ENCODE peak calls at places on chromosomes 3 and 15, in seven cellular contexts. L is left kidney; P is AG09309; O is PC-3; I is stimulated activated CD8-positive, alpha-beta memory T cell treated with anti-CD3 and anti-CD28 coated beads, Interleukin-12 subunit alpha, Interleukin-12 subunit beta, amount 100 ng/mL, for 4 hours; Q is activated B cell treated with CpG ODN at 0.5 μM for 24 hours; F is aorta. Y is an unnamed sample.

GRCh38 chr15:25899870-25900269 is 36.7 kb upstream of the ATP10A start:
- DNase-seq in P (no peak), F (no peak), Q (no peak), I (no peak), L (no peak), O (no peak), Y (no peak)

GRCh38 chr15:63203451-63204090 is 14.2 kb downstream of the RAB8B start:
- DNase-seq in P (no peak), I (peak), Q (no peak), L (no peak), F (no peak), O (peak), Y (peak)

GRCh38 chr3:101803152-101803782 is 24.3 kb downstream of the NXPE3 start:
- DNase-seq in L (peak), Q (no peak), F (no peak), O (peak), P (peak), I (no peak), Y (peak)

GRCh38 chr15:71251548-71252035 is 136.3 kb downstream of the THSD4 start:
- DNase-seq in F (no peak), I (no peak), O (peak), Q (no peak), P (no peak), L (peak), Y (peak)

GRCh38 chr3:48086736-48087470 is 70.7 kb upstream of the MAP4 start:
- DNase-seq in Q (no peak), O (peak), L (no peak), P (no peak), I (no peak), F (no peak), Y (peak)

GRCh38 chr3:13221491-13221890 is 148.3 kb upstream of the IQSEC1 start:
- DNase-seq in Q (no peak), P (no peak), O (no peak), F (no peak), L (peak), I (no peak), Y (no peak)

GRCh38 chr3:81339040-81339845 is 422.2 kb downstream of the GBE1 start:
- DNase-seq in Q (no peak), F (no peak), L (peak), O (peak), I (no peak), P (no peak), Y (peak)

GRCh38 chr3:120274739-120275167 is 10.3 kb downstream of the GPR156 start:
- DNase-seq in Q (no peak), P (no peak), F (peak), I (no peak), L (no peak), O (no peak), Y (no peak)

GRCh38 chr3:150227839-150228238 is 180.3 kb upstream of the TSC22D2 start:
- DNase-seq in L (peak), P (no peak), O (peak), Q (no peak), F (peak), I (no peak), Y (peak)

GRCh38 chr3:66128623-66129022 is 89.9 kb upstream of the MAGI1 start:
- DNase-seq in I (no peak), Q (no peak), O (no peak), P (no peak), F (no peak), L (no peak), Y (no peak)

GRCh38 chr15:67433495-67434099 is 87.3 kb upstream of the C15orf61 start:
- DNase-seq in I (no peak), O (peak), F (peak), Q (no peak), P (peak), L (peak), Y (peak)

GRCh38 chr3:117748131-117748530 is 1038.6 kb downstream of the TUSC7 start:
- DNase-seq in O (no peak), F (no peak), I (no peak), L (no peak), Q (no peak), P (no peak), Y (no peak)

GRCh38 chr3:43405888-43406636 is 119.7 kb downstream of the SNRK start:
- DNase-seq in Q (no peak), F (no peak), I (no peak), O (no peak), P (peak), L (no peak), Y (no peak)

GRCh38 chr3:57872606-57873005 is 116.5 kb downstream of the SLMAP start:
- DNase-seq in L (no peak), O (no peak), P (no peak), I (no peak), Q (no peak), F (no peak), Y (no peak)

GRCh38 chr3:158773845-158774542 is 27.9 kb upstream of the MFSD1 start:
- DNase-seq in P (peak), F (no peak), I (no peak), L (no peak), Q (no peak), O (peak), Y (no peak)

GRCh38 chr15:40766906-40767837 is 2.6 kb upstream of the C15orf62 start:
- DNase-seq in I (no peak), O (peak), Q (no peak), L (no peak), P (no peak), F (no peak), Y (peak)

GRCh38 chr15:98796685-98797084 is 148.3 kb downstream of the IGF1R start:
- DNase-seq in F (no peak), P (no peak), Q (no peak), O (no peak), L (no peak), I (no peak), Y (no peak)

GRCh38 chr15:29364429-29365078 is 94.9 kb upstream of the NSMCE3 start:
- DNase-seq in I (no peak), P (peak), Q (no peak), L (no peak), F (no peak), O (peak), Y (peak)

GRCh38 chr15:65902373-65902772 is 33.1 kb downstream of the RAB11A start:
- DNase-seq in O (peak), F (peak), P (no peak), L (no peak), Q (peak), I (no peak), Y (peak)

GRCh38 chr3:38314112-38314766 is 32.1 kb downstream of the SLC22A14 start:
- DNase-seq in F (no peak), L (peak), Q (no peak), O (no peak), P (no peak), I (no peak), Y (peak)

GRCh38 chr3:37338500-37338899 is 164.1 kb upstream of the LRRFIP2 start:
- DNase-seq in O (no peak), I (no peak), L (no peak), P (peak), Q (no peak), F (no peak), Y (no peak)

GRCh38 chr15:40960926-40961325 is 7.7 kb downstream of the CHAC1 start:
- DNase-seq in F (no peak), O (peak), P (no peak), I (no peak), Q (no peak), L (no peak), Y (peak)

GRCh38 chr3:60226907-60227306 is 1024.3 kb downstream of the FHIT start:
- DNase-seq in O (no peak), L (peak), P (no peak), I (no peak), F (no peak), Q (no peak), Y (no peak)

Y was measured in ELR.